ENCODE peak calls at places on chromosomes 13 and 19, in seven cellular contexts. T is GM12878, S is SK-N-MC, A is Panc1, E is GM23338, J is upper lobe of left lung, R is HL-60. N is an unnamed sample.

GRCh38 chr13:44879452-44880058 is 109.7 kb downstream of the NUFIP1 start:
- DNase-seq in J (no peak), T (peak), R (peak), S (no peak), A (peak), E (peak), N (no peak)

GRCh38 chr13:24035411-24035810 is 125.1 kb upstream of the SPATA13 start:
- DNase-seq in R (no peak), J (no peak), E (no peak), A (no peak), S (no peak), T (no peak), N (no peak)

GRCh38 chr13:66996503-66996902 is 233.6 kb downstream of the PCDH9 start:
- DNase-seq in E (no peak), S (no peak), J (no peak), T (no peak), A (no peak), R (no peak), N (no peak)

GRCh38 chr19:45113628-45114027 is 20.6 kb downstream of the PPP1R37 start:
- DNase-seq in T (no peak), A (no peak), J (no peak), R (no peak), S (no peak), E (peak), N (peak)

GRCh38 chr19:35168261-35168660 is 13.7 kb downstream of the FXYD5 start:
- DNase-seq in E (no peak), A (no peak), T (no peak), R (no peak), S (no peak), J (no peak), N (no peak)

GRCh38 chr19:37932985-37933953 is 26.3 kb downstream of the SIPA1L3 start:
- DNase-seq in J (no peak), T (no peak), A (no peak), S (no peak), E (no peak), R (peak), N (no peak)

GRCh38 chr19:51127755-51128154 is 3.0 kb downstream of the SIGLEC9 start:
- DNase-seq in T (no peak), A (no peak), J (no peak), E (no peak), S (no peak), R (peak), N (no peak)

GRCh38 chr13:98141938-98142426 is 912 bp upstream of the FARP1 start:
- DNase-seq in R (peak), E (peak), J (no peak), A (no peak), T (no peak), S (no peak), N (no peak)

GRCh38 chr19:14434157-14434501 is 1.0 kb downstream of the PKN1 start:
- DNase-seq in R (peak), T (no peak), S (no peak), J (no peak), E (no peak), A (no peak), N (no peak)

GRCh38 chr13:45623516-45624090 is 8.1 kb upstream of the ERICH6B start:
- DNase-seq in A (no peak), J (no peak), S (no peak), R (no peak), T (peak), E (peak), N (no peak)

GRCh38 chr19:29467824-29468401 is 57.9 kb upstream of the VSTM2B start:
- DNase-seq in S (no peak), J (no peak), R (peak), A (no peak), T (no peak), E (peak), N (no peak)

GRCh38 chr13:85864963-85865530 is 65.8 kb upstream of the SLITRK6 start:
- DNase-seq in R (peak), S (peak), J (no peak), T (no peak), E (peak), A (no peak), N (no peak)

GRCh38 chr13:73722120-73722519 is 412.1 kb downstream of the KLF12 start:
- DNase-seq in J (no peak), S (peak), T (peak), A (no peak), E (peak), R (no peak), N (no peak)

GRCh38 chr13:52371736-52372247 is 34.2 kb downstream of the THSD1 start:
- DNase-seq in E (no peak), J (no peak), T (no peak), S (no peak), A (no peak), R (no peak), N (no peak)

GRCh38 chr13:96796234-96796633 is 198.0 kb downstream of the OXGR1 start:
- DNase-seq in A (no peak), R (no peak), E (no peak), J (no peak), S (no peak), T (no peak), N (no peak)

GRCh38 chr19:14450168-14450874 is 17.2 kb downstream of the PKN1 start:
- DNase-seq in J (peak), T (no peak), E (peak), S (peak), R (peak), A (no peak), N (no peak)

GRCh38 chr19:30281903-30282302 is 90.3 kb upstream of the ZNF536 start:
- DNase-seq in S (no peak), T (no peak), R (no peak), E (no peak), A (no peak), J (no peak), N (no peak)

GRCh38 chr13:32443111-32443510 is 15.2 kb upstream of the N4BP2L1 start:
- DNase-seq in J (no peak), A (no peak), R (peak), T (peak), E (peak), S (no peak), N (no peak)

GRCh38 chr19:409006-409514 is at the start of gene C2CD4C:
- DNase-seq in T (no peak), J (peak), S (no peak), R (no peak), E (peak), A (no peak), N (peak)

GRCh38 chr13:113245858-113246791 is 36.7 kb downstream of the CUL4A start:
- DNase-seq in E (peak), A (no peak), T (no peak), S (no peak), R (no peak), J (no peak), N (no peak)

GRCh38 chr13:29230446-29230845 is 365.0 kb downstream of the SLC7A1 start:
- DNase-seq in A (no peak), R (no peak), T (no peak), J (no peak), E (no peak), S (no peak), N (no peak)

GRCh38 chr19:3106509-3107141 is 12.5 kb downstream of the GNA11 start:
- DNase-seq in E (no peak), S (no peak), T (no peak), J (no peak), R (no peak), A (no peak), N (no peak)

GRCh38 chr19:16598848-16599247 is 26.6 kb upstream of the SLC35E1 start:
- DNase-seq in E (no peak), R (no peak), S (no peak), T (no peak), J (no peak), A (no peak), N (no peak)

GRCh38 chr19:42093505-42093904 is 17.5 kb downstream of the ZNF574 start:
- DNase-seq in R (no peak), E (no peak), S (no peak), A (no peak), T (no peak), J (no peak), N (no peak)

GRCh38 chr19:55172741-55173140 is 6.3 kb upstream of the DNAAF3 start:
- DNase-seq in T (no peak), A (no peak), E (no peak), R (no peak), S (no peak), J (no peak), N (no peak)

GRCh38 chr19:19544257-19545127 is 6.4 kb downstream of the CILP2 start:
- DNase-seq in S (no peak), A (no peak), T (no peak), J (peak), R (no peak), E (no peak), N (no peak)

GRCh38 chr19:55546822-55547614 is 1.7 kb upstream of the SBK3 start:
- DNase-seq in R (no peak), S (no peak), T (no peak), A (peak), E (peak), J (peak), N (peak)

GRCh38 chr13:51832471-51833152 is 12.4 kb downstream of the TMEM272 start:
- DNase-seq in J (no peak), S (no peak), T (no peak), E (peak), R (peak), A (no peak), N (no peak)

GRCh38 chr13:99528547-99528946 is 27.3 kb downstream of the TM9SF2 start:
- DNase-seq in E (no peak), T (no peak), J (no peak), S (no peak), R (peak), A (no peak), N (no peak)

GRCh38 chr19:11535792-11536595 is 2.7 kb upstream of the CNN1 start:
- DNase-seq in J (peak), S (no peak), R (peak), T (no peak), A (peak), E (peak), N (peak)
- H3K4me3 ChIP-seq in J (peak), S (peak), R (peak), T (peak), A (peak), E (peak), N (peak)

GRCh38 chr13:43005460-43006236 is 13.6 kb upstream of the EPSTI1 start:
- DNase-seq in S (no peak), T (no peak), A (no peak), J (no peak), R (no peak), E (peak), N (no peak)

GRCh38 chr13:43009506-43009905 is 13.9 kb upstream of the DNAJC15 start:
- DNase-seq in J (no peak), S (no peak), T (no peak), A (no peak), E (no peak), R (no peak), N (no peak)

GRCh38 chr13:43006893-43007631 is 15.0 kb upstream of the EPSTI1 start:
- DNase-seq in T (no peak), A (no peak), R (no peak), J (no peak), E (no peak), S (no peak), N (no peak)

GRCh38 chr13:43003729-43004128 is 11.7 kb upstream of the EPSTI1 start:
- DNase-seq in A (no peak), E (no peak), T (no peak), R (no peak), J (no peak), S (no peak), N (no peak)

GRCh38 chr13:43008591-43008990 is 14.8 kb upstream of the DNAJC15 start:
- DNase-seq in S (no peak), A (no peak), R (no peak), J (no peak), T (no peak), E (no peak), N (no peak)
- TF ChIP-seq POLR2AphosphoS5 in S (no peak), A (no peak), R (no peak), J (no peak), T (no peak), E (no peak), N (no peak)

GRCh38 chr13:106523566-106523965 is 11.9 kb downstream of the EFNB2 start:
- DNase-seq in E (no peak), A (no peak), R (no peak), T (no peak), S (no peak), J (no peak), N (no peak)

GRCh38 chr13:106520205-106521004 is 15.1 kb downstream of the EFNB2 start:
- DNase-seq in R (no peak), S (no peak), A (no peak), E (peak), J (no peak), T (no peak), N (no peak)

GRCh38 chr13:106522898-106523525 is 12.4 kb downstream of the EFNB2 start:
- DNase-seq in A (no peak), E (no peak), T (no peak), S (no peak), R (no peak), J (no peak), N (no peak)

GRCh38 chr13:106522112-106522511 is 13.3 kb downstream of the EFNB2 start:
- DNase-seq in E (no peak), R (no peak), S (no peak), A (no peak), T (no peak), J (no peak), N (no peak)

DNA sequence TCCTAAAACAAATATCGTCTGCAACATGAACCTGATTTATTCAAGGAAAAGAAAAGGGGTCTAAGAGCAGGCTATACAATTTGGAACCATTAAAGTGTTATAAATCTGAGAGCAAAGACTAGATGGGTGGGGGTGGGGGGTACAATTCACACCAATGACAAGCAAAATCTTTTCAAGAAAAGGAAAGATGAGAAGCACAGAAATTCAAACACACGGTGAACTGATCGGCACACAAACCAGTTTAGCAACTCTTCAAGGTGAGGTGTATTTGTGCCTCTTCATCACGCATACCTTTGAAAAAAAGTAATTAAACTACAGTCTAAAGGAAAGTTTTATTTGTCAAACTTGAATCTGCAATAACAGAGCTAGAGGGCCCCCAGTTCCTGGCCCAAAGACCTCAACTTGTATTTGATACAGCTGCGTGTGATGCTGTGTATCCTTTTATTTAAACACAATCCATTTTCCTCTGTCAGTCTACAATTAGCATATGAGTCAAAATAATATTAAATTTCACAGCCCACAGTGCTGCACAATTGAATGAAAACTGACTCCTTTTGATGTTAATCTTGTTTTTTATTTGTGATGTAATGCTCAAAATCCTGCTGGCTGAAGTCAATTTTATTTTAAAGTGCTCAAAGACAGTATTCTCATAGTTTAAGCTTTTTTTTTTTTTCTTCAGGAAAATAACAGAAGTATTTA is 14.2 kb downstream of the EFNB2 start:
- DNase-seq in S (no peak), J (no peak), E (peak), R (no peak), T (no peak), A (no peak), N (no peak)
- H3K4me3 ChIP-seq in S (no peak), J (no peak), E (peak), R (no peak), T (no peak), A (no peak), N (no peak)

GRCh38 chr19:4656102-4656501 is 14.0 kb downstream of the MYDGF start:
- DNase-seq in R (no peak), E (no peak), A (no peak), T (no peak), J (no peak), S (no peak), N (no peak)

GRCh38 chr19:4657835-4658234 is 12.3 kb downstream of the MYDGF start:
- DNase-seq in S (no peak), A (no peak), E (no peak), R (no peak), J (no peak), T (no peak), N (no peak)

GRCh38 chr19:4660181-4660791 is 9.9 kb downstream of the MYDGF start:
- DNase-seq in S (no peak), J (peak), E (peak), R (peak), T (no peak), A (no peak), N (no peak)

GRCh38 chr19:4654437-4655361 is 15.4 kb downstream of the TNFAIP8L1 start:
- DNase-seq in S (no peak), R (peak), A (no peak), J (no peak), E (no peak), T (no peak), N (no peak)

GRCh38 chr19:4657262-4657661 is 12.9 kb downstream of the MYDGF start:
- DNase-seq in J (peak), S (no peak), A (no peak), R (no peak), E (no peak), T (no peak), N (no peak)
- TF ChIP-seq POLR2AphosphoS5 in J (no peak), S (no peak), A (no peak), R (no peak), E (no peak), T (no peak), N (no peak)

DNA sequence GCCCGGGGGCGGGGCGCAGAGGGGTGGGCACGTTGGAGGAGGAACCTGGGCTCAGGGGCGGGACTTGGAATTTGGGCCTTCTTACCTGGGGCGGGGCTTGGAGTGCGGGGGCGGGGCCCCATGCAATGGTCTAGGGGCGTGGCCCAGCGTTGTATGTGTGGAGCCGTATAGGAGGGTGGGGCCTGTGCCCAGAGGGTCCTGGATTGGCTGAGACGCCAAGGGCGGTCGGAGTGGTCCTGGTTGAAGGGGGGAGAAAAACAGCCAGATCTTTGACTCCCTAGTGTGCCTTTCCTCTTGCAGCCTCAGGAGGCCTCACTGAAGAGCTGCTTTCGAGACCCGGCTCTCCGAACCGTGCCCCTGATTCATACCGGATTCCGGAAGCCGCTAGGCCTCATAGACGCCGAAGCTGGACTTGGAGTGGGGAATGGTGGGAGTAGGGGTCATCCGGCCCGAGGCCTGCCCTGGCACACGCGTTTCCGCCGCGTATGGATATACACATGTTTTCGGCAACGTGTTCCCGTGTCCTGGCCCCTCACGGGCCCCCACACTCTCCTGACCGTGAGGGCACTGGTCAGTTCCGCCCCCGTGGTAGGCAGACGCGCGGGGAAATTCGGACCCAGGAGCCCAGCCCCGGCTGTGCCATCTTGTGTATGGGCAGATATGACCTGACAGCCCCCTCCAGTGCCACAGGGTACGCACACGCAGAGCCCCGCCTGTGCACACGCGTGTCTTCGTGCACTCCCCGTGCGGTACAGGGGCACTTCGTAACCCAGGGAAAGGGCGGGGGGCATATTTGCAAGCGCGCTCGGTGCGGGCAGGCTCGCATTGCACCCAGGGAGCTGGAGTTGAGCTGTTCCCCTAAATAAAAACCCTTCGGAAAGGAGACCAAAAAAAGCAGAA is 661 bp upstream of the PRR12 start:
- DNase-seq in J (peak), S (peak), A (peak), T (peak), R (peak), E (peak), N (peak)
- H3K4me3 ChIP-seq in J (peak), S (peak), A (peak), T (peak), R (peak), E (peak), N (peak)

N was measured in breast epithelium.